ENCODE peak calls at places on chromosomes 3 and 15, in six cellular contexts. J is IMR-90, W is mesenchymal stem cell, Y is neuronal stem cell, Z is H1, R is mesendoderm. K is an unnamed sample.

GRCh38 chr15:74599156-74599555 is 16.5 kb upstream of the CLK3 start:
- DNase-seq in J (no peak), W (no peak), Y (no peak), Z (no peak), R (no peak), K (no peak)

GRCh38 chr3:188051801-188052228 is 102.1 kb upstream of the LPP start:
- DNase-seq in J (no peak), W (no peak), Y (no peak), Z (no peak), R (no peak), K (peak)

GRCh38 chr3:79247367-79248103 is 520.3 kb downstream of the ROBO1 start:
- DNase-seq in J (peak), W (peak), Y (no peak), Z (no peak), R (no peak), K (no peak)

GRCh38 chr15:66802087-66803001 is 100.3 kb downstream of the SMAD6 start:
- DNase-seq in J (peak), W (peak), Y (no peak), Z (no peak), R (no peak), K (no peak)

GRCh38 chr3:30510596-30510995 is 95.8 kb upstream of the TGFBR2 start:
- DNase-seq in J (peak), W (no peak), Y (no peak), Z (no peak), R (no peak), K (no peak)

GRCh38 chr3:65948833-65949573 is 89.7 kb downstream of the MAGI1 start:
- DNase-seq in J (no peak), W (no peak), Y (no peak), Z (no peak), R (no peak), K (no peak)

GRCh38 chr15:39594056-39594763 is 13.3 kb downstream of the THBS1 start:
- DNase-seq in J (peak), W (peak), Y (no peak), Z (no peak), R (no peak), K (no peak)

GRCh38 chr3:52790337-52790736 is 4.3 kb upstream of the ITIH3 start:
- DNase-seq in J (no peak), W (no peak), Y (no peak), Z (no peak), R (no peak), K (no peak)

GRCh38 chr15:67089218-67090193 is 24.1 kb downstream of the SMAD3 start:
- DNase-seq in J (peak), W (peak), Y (no peak), Z (no peak), R (no peak), K (no peak)

GRCh38 chr3:126394179-126394976 is at the start of gene CFAP100:
- DNase-seq in J (peak), W (peak), Y (peak), Z (peak), R (peak), K (peak)

GRCh38 chr3:22939349-22939748 is 263.8 kb upstream of the UBE2E2 start:
- DNase-seq in J (peak), W (no peak), Y (no peak), Z (no peak), R (no peak), K (no peak)

GRCh38 chr15:23690450-23690852 is 3.3 kb upstream of the NDN start:
- DNase-seq in J (peak), W (peak), Y (peak), Z (peak), R (peak), K (peak)

GRCh38 chr15:41474941-41475340 is 18.7 kb upstream of the ITPKA start:
- DNase-seq in J (no peak), W (no peak), Y (no peak), Z (no peak), R (no peak), K (no peak)

GRCh38 chr3:129609591-129610169 is 3.2 kb upstream of the PLXND1 start:
- DNase-seq in J (peak), W (no peak), Y (no peak), Z (no peak), R (no peak), K (no peak)

GRCh38 chr15:96807361-96807760 is 476.9 kb downstream of the NR2F2 start:
- DNase-seq in J (no peak), W (no peak), Y (no peak), Z (no peak), R (peak), K (no peak)

GRCh38 chr3:1528621-1529020 is 435.8 kb downstream of the CNTN6 start:
- DNase-seq in J (no peak), W (no peak), Y (no peak), Z (no peak), R (no peak), K (no peak)

GRCh38 chr3:71056327-71056726 is 527.2 kb downstream of the FOXP1 start:
- DNase-seq in J (peak), W (no peak), Y (no peak), Z (no peak), R (no peak), K (no peak)

GRCh38 chr3:114362815-114363214 is 69.0 kb downstream of the TIGIT start:
- DNase-seq in J (peak), W (peak), Y (no peak), Z (no peak), R (peak), K (no peak)

GRCh38 chr3:133514418-133514817 is 59.1 kb upstream of the CDV3 start:
- DNase-seq in J (no peak), W (no peak), Y (no peak), Z (no peak), R (no peak), K (no peak)

GRCh38 chr3:126051741-126052140 is 32.2 kb downstream of the SLC41A3 start:
- DNase-seq in J (no peak), W (no peak), Y (no peak), Z (no peak), R (no peak), K (no peak)

GRCh38 chr3:25565807-25566206 is 98.9 kb downstream of the TOP2B start:
- DNase-seq in J (no peak), W (no peak), Y (no peak), Z (no peak), R (no peak), K (no peak)

GRCh38 chr15:70765504-70766281 is 2.3 kb upstream of the UACA start:
- DNase-seq in J (peak), W (peak), Y (no peak), Z (no peak), R (no peak), K (no peak)

GRCh38 chr15:70768247-70768883 is 5.0 kb upstream of the UACA start:
- DNase-seq in J (no peak), W (no peak), Y (no peak), Z (no peak), R (no peak), K (no peak)

GRCh38 chr15:70766597-70766996 is 3.2 kb upstream of the UACA start:
- DNase-seq in J (no peak), W (no peak), Y (no peak), Z (no peak), R (no peak), K (no peak)

GRCh38 chr15:70770863-70771262 is 7.5 kb upstream of the UACA start:
- DNase-seq in J (no peak), W (no peak), Y (no peak), Z (no peak), R (no peak), K (no peak)

DNA sequence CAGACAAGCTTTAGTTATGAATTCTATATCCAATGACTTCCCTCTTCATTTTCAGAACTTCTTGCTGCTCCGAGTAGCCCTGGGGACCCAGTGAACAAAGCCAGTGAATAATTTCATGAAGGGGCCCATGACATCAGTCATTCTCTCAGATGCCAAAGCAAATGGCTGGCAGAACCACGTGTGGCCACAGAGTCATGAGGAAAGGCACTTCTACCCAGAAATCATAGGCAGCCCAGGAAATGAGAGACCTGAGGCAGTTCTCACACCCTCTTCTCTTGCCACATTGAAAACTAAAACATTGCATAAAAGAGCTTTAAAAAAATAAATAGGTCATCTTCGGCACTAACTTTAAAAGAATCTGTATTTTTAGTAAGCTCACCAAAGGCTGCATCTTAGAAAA is 4.3 kb upstream of the UACA start:
- DNase-seq in J (no peak), W (no peak), Y (no peak), Z (no peak), R (no peak), K (no peak)
- H3K23ac ChIP-seq in J (no peak), W (no peak), Y (no peak), Z (no peak), R (no peak), K (no peak)

GRCh38 chr3:163266731-163267130 is 1770.1 kb downstream of the OTOL1 start:
- DNase-seq in J (no peak), W (no peak), Y (no peak), Z (no peak), R (no peak), K (no peak)

GRCh38 chr3:163261618-163262017 is 1765.0 kb downstream of the OTOL1 start:
- DNase-seq in J (no peak), W (no peak), Y (no peak), Z (no peak), R (no peak), K (no peak)

DNA sequence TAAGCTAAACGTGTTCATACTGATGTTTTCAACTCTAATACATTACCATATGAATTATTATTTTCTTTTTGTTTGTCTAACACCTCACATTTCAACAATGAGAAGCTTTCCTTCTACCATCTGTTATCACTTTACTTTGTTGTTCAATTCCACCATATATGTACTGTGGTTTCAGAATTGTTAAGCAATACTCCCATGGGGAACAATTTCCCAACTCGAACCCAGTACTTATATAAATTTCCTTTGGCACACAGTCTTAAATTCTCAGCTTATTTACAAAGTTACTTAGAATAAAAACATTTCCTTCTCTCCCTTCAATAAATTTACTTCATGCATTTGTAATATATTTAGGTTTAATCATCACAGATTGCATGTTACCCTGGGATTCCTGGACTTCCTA is 1764.4 kb downstream of the OTOL1 start:
- DNase-seq in J (no peak), W (no peak), Y (no peak), Z (no peak), R (no peak), K (no peak)
- H2BK120ac ChIP-seq in J (no peak), W (no peak), Y (no peak), Z (no peak), R (no peak), K (no peak)

GRCh38 chr3:38453914-38454178 is 156 bp downstream of the ACVR2B start:
- DNase-seq in J (no peak), W (no peak), Y (no peak), Z (no peak), R (no peak), K (no peak)

GRCh38 chr3:38454884-38455638 is 1.4 kb downstream of the ACVR2B start:
- DNase-seq in J (peak), W (peak), Y (peak), Z (peak), R (peak), K (peak)

GRCh38 chr3:38453075-38453913 is at the start of gene ACVR2B:
- DNase-seq in J (peak), W (peak), Y (peak), Z (peak), R (peak), K (peak)

GRCh38 chr3:38455639-38456430 is 2.1 kb downstream of the ACVR2B start:
- DNase-seq in J (peak), W (peak), Y (no peak), Z (no peak), R (peak), K (no peak)

GRCh38 chr3:38454179-38454883 is 641 bp downstream of the ACVR2B start:
- DNase-seq in J (peak), W (peak), Y (peak), Z (peak), R (peak), K (no peak)
- H3K23ac ChIP-seq in J (peak), W (peak), Y (peak), Z (no peak), R (peak), K (no peak)

GRCh38 chr3:119794971-119795612 is 13.2 kb downstream of the NR1I2 start:
- DNase-seq in J (no peak), W (peak), Y (peak), Z (no peak), R (peak), K (peak)

GRCh38 chr3:119796368-119796767 is 14.5 kb downstream of the NR1I2 start:
- DNase-seq in J (no peak), W (no peak), Y (no peak), Z (no peak), R (no peak), K (no peak)

GRCh38 chr3:119796785-119797184 is 14.9 kb downstream of the NR1I2 start:
- DNase-seq in J (no peak), W (no peak), Y (no peak), Z (no peak), R (no peak), K (no peak)

GRCh38 chr3:119794401-119794800 is 12.5 kb downstream of the NR1I2 start:
- DNase-seq in J (no peak), W (no peak), Y (no peak), Z (no peak), R (no peak), K (no peak)

DNA sequence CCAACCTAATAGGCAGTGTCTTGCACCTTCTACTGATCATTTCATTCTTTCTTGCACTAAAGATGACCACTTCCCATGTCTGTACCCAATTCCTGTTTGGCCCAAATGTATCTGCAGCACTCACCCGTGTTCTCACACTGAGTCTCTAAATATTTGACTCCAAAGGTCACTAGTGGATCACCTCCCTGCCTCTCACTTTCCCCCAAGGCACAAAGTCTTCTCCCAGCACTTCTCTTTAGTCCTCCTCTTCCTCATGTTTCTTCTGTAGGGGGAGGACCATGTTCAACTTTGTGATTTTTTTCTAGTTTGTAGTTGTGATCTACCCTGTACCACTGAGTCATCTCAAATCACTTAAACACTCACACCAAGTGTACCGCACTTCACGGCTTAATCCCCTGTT is 13.9 kb downstream of the NR1I2 start:
- DNase-seq in J (no peak), W (no peak), Y (no peak), Z (no peak), R (no peak), K (no peak)
- H2BK120ac ChIP-seq in J (no peak), W (no peak), Y (no peak), Z (no peak), R (no peak), K (no peak)

GRCh38 chr15:34364041-34364440 is 3.0 kb downstream of the LPCAT4 start:
- DNase-seq in J (no peak), W (no peak), Y (no peak), Z (no peak), R (no peak), K (no peak)

GRCh38 chr15:34366271-34367043 is 539 bp downstream of the LPCAT4 start:
- DNase-seq in J (peak), W (peak), Y (peak), Z (peak), R (peak), K (peak)

GRCh38 chr15:34367128-34368081 is at the start of gene LPCAT4:
- DNase-seq in J (peak), W (peak), Y (peak), Z (peak), R (peak), K (peak)

GRCh38 chr15:34365836-34366235 is 1.2 kb downstream of the LPCAT4 start:
- DNase-seq in J (no peak), W (no peak), Y (no peak), Z (no peak), R (no peak), K (no peak)

GRCh38 chr15:34365073-34365825 is 1.7 kb downstream of the LPCAT4 start:
- DNase-seq in J (no peak), W (peak), Y (no peak), Z (no peak), R (peak), K (no peak)
- H3K23ac ChIP-seq in J (no peak), W (no peak), Y (no peak), Z (no peak), R (no peak), K (no peak)

K was measured in H9.